ENCODE peak calls at places on chromosomes 5 and 9, in four cellular contexts. A is posterior cingulate gyrus; G is NT2/D1; I is stimulated activated CD4-positive, alpha-beta T cell treated with anti-CD3 and anti-CD28 coated beads, Interleukin-2, amount 100 ng/mL, for 48 hours. R is an unnamed sample.

GRCh38 chr5:68243681-68244080 is 28.1 kb downstream of the PIK3R1 start:
- DNase-seq in A (no peak), G (no peak), I (no peak), R (no peak)

GRCh38 chr9:97737429-97737828 is 40.3 kb upstream of the XPA start:
- DNase-seq in A (no peak), G (no peak), I (no peak), R (no peak)

GRCh38 chr5:126015244-126016054 is 407.8 kb upstream of the GRAMD2B start:
- DNase-seq in A (no peak), G (no peak), I (no peak), R (peak)

GRCh38 chr5:169248520-169248919 is 52.4 kb downstream of the SLIT3 start:
- DNase-seq in A (no peak), G (no peak), I (no peak), R (no peak)

GRCh38 chr5:136174021-136174659 is 18.8 kb downstream of the SMIM32 start:
- DNase-seq in A (no peak), G (no peak), I (no peak), R (peak)

GRCh38 chr9:124371183-124371582 is 44.1 kb downstream of the PSMB7 start:
- DNase-seq in A (no peak), G (no peak), I (no peak), R (peak)

GRCh38 chr5:89147026-89147425 is 264.0 kb upstream of the MEF2C start:
- DNase-seq in A (no peak), G (no peak), I (no peak), R (peak)

GRCh38 chr5:149406203-149406978 is 27.3 kb upstream of the IL17B start:
- DNase-seq in A (no peak), G (no peak), I (no peak), R (no peak)

GRCh38 chr5:145295236-145295635 is 539.9 kb downstream of the PRELID2 start:
- DNase-seq in A (no peak), G (no peak), I (no peak), R (peak)

GRCh38 chr5:26942481-26942880 is 95.9 kb downstream of the CDH9 start:
- DNase-seq in A (no peak), G (no peak), I (no peak), R (peak)

GRCh38 chr9:129681924-129682323 is 16.5 kb downstream of the PRRX2 start:
- DNase-seq in A (no peak), G (no peak), I (no peak), R (no peak)

GRCh38 chr9:121636411-121636865 is 15.0 kb upstream of the DAB2IP start:
- DNase-seq in A (no peak), G (no peak), I (no peak), R (peak)

GRCh38 chr9:137369111-137369787 is 53.7 kb downstream of the EXD3 start:
- DNase-seq in A (no peak), G (no peak), I (no peak), R (no peak)

GRCh38 chr9:89999534-90000370 is 394.9 kb downstream of the GADD45G start:
- DNase-seq in A (no peak), G (no peak), I (peak), R (peak)

GRCh38 chr5:39475055-39475454 is 50.3 kb upstream of the DAB2 start:
- DNase-seq in A (no peak), G (no peak), I (no peak), R (no peak)

GRCh38 chr5:41264019-41264418 is 50.7 kb upstream of the C6 start:
- DNase-seq in A (no peak), G (no peak), I (no peak), R (no peak)

GRCh38 chr5:142095651-142096330 is 12.8 kb upstream of the NDFIP1 start:
- DNase-seq in A (no peak), G (no peak), I (peak), R (peak)

GRCh38 chr9:76560481-76560891 is 101.5 kb downstream of the GCNT1 start:
- DNase-seq in A (no peak), G (no peak), I (no peak), R (peak)

GRCh38 chr5:82815871-82816270 is 261.3 kb downstream of the TMEM167A start:
- DNase-seq in A (no peak), G (no peak), I (no peak), R (no peak)

GRCh38 chr5:139862803-139863202 is 67.2 kb downstream of the PSD2 start:
- DNase-seq in A (no peak), G (no peak), I (no peak), R (no peak)

GRCh38 chr5:137573376-137573775 is 74.2 kb upstream of the SPOCK1 start:
- DNase-seq in A (no peak), G (no peak), I (no peak), R (no peak)

GRCh38 chr5:50744761-50745160 is 78.3 kb downstream of the PARP8 start:
- DNase-seq in A (no peak), G (no peak), I (no peak), R (peak)

GRCh38 chr5:115770466-115770865 is 46.0 kb downstream of the CDO1 start:
- DNase-seq in A (no peak), G (no peak), I (peak), R (peak)

GRCh38 chr9:8856686-8857329 is 1057.2 kb upstream of the DMAC1 start:
- DNase-seq in A (no peak), G (no peak), I (no peak), R (no peak)

GRCh38 chr5:82694886-82695285 is 382.3 kb downstream of the TMEM167A start:
- DNase-seq in A (no peak), G (no peak), I (no peak), R (no peak)

GRCh38 chr9:3329361-3329760 is 196.4 kb downstream of the RFX3 start:
- DNase-seq in A (no peak), G (no peak), I (no peak), R (peak)

GRCh38 chr9:137240841-137241489 is at the start of gene TUBB4B:
- DNase-seq in A (peak), G (peak), I (peak), R (peak)

GRCh38 chr9:78089111-78089510 is 57.5 kb upstream of the GNAQ start:
- DNase-seq in A (no peak), G (no peak), I (no peak), R (peak)

GRCh38 chr5:156188026-156188425 is 138.9 kb upstream of the SGCD start:
- DNase-seq in A (no peak), G (no peak), I (no peak), R (no peak)

GRCh38 chr9:549425-549997 is 292.0 kb upstream of the DMRT1 start:
- DNase-seq in A (no peak), G (no peak), I (no peak), R (no peak)

GRCh38 chr9:95809686-95810085 is 65.8 kb upstream of the ERCC6L2 start:
- DNase-seq in A (no peak), G (no peak), I (no peak), R (no peak)

GRCh38 chr9:137306546-137307254 is 4.6 kb upstream of the NRARP start:
- DNase-seq in A (no peak), G (no peak), I (no peak), R (no peak)

GRCh38 chr9:29129763-29130162 is 1556.5 kb upstream of the C9orf72 start:
- DNase-seq in A (no peak), G (no peak), I (no peak), R (no peak)

GRCh38 chr9:119369670-119370366 is 583 bp upstream of the BRINP1 start:
- DNase-seq in A (no peak), G (no peak), I (no peak), R (no peak)

GRCh38 chr5:175325681-175326080 is 118.3 kb downstream of the DRD1 start:
- DNase-seq in A (no peak), G (no peak), I (no peak), R (peak)

GRCh38 chr5:154478752-154479159 is 729 bp upstream of the HAND1 start:
- DNase-seq in A (no peak), G (no peak), I (no peak), R (no peak)

R was measured in epithelial cell of esophagus.